ENCODE peak calls at places on chromosome 5, in ten cellular contexts. V is AG09309, R is heart right ventricle, K is tibial artery, B is body of pancreas, N is foreskin fibroblast, I is IMR-90, X is SK-N-SH, Z is left ventricle myocardium inferior, P is breast epithelium. Y is an unnamed sample.
A peak's percentile ranks its signal among the peaks of the same experiment; 100 is the strongest.

GRCh38 chr5:141919218-141920129 is 4.2 kb upstream of the DELE1 start:
- DNase-seq in V (no peak), R (no peak), K (no peak), B (no peak), N (no peak), I (no peak), X (no peak), Z (no peak), P (no peak), Y (no peak)

GRCh38 chr5:56986631-56986957 is 34.7 kb upstream of the MIER3 start:
- DNase-seq in V (no peak), R (no peak), K (no peak), B (no peak), N (no peak), I (no peak), X (no peak), Z (no peak), P (no peak), Y (no peak)

GRCh38 chr5:60883229-60883628 is 39.2 kb upstream of the ELOVL7 start:
- DNase-seq in V (no peak), R (no peak), K (no peak), B (no peak), N (no peak), I (no peak), X (peak; percentile 22), Z (no peak), P (no peak), Y (peak; percentile 8)

GRCh38 chr5:131328536-131329186 is 64.8 kb downstream of the CDC42SE2 start:
- DNase-seq in V (no peak), R (no peak), K (no peak), B (no peak), N (peak; percentile 47), I (peak; percentile 77), X (no peak), Z (no peak), P (no peak), Y (peak; percentile 41)

GRCh38 chr5:85614482-85614881 is 1003.3 kb upstream of the COX7C start:
- DNase-seq in V (no peak), R (no peak), K (no peak), B (no peak), N (no peak), I (no peak), X (no peak), Z (no peak), P (no peak), Y (no peak)

GRCh38 chr5:159385994-159386711 is 55.9 kb upstream of the IL12B start:
- DNase-seq in V (no peak), R (no peak), K (no peak), B (no peak), N (no peak), I (no peak), X (no peak), Z (no peak), P (no peak), Y (no peak)

GRCh38 chr5:33761139-33761538 is 130.7 kb downstream of the ADAMTS12 start:
- DNase-seq in V (no peak), R (no peak), K (no peak), B (no peak), N (peak; percentile 38), I (peak; percentile 37), X (no peak), Z (no peak), P (no peak), Y (no peak)

GRCh38 chr5:32030686-32031478 is 143.2 kb downstream of the GOLPH3 start:
- DNase-seq in V (no peak), R (no peak), K (no peak), B (no peak), N (peak; percentile 28), I (peak; percentile 32), X (no peak), Z (no peak), P (no peak), Y (no peak)

GRCh38 chr5:80128129-80128528 is 93.0 kb downstream of the THBS4 start:
- DNase-seq in V (no peak), R (no peak), K (no peak), B (no peak), N (no peak), I (no peak), X (peak; percentile 36), Z (no peak), P (no peak), Y (peak; percentile 21)

GRCh38 chr5:181260720-181261319 is at the start of gene TRIM52:
- DNase-seq in V (peak; percentile 61), R (peak; percentile 93), K (peak; percentile 89), B (peak; percentile 91), N (peak; percentile 91), I (peak; percentile 87), X (peak; percentile 88), Z (peak; percentile 92), P (peak; percentile 75), Y (peak; percentile 86)

GRCh38 chr5:128487041-128487440 is 51.0 kb downstream of the FBN2 start:
- DNase-seq in V (no peak), R (no peak), K (no peak), B (no peak), N (no peak), I (peak; percentile 38), X (no peak), Z (no peak), P (no peak), Y (no peak)

GRCh38 chr5:68408345-68408871 is 192.9 kb downstream of the PIK3R1 start:
- DNase-seq in V (no peak), R (no peak), K (no peak), B (no peak), N (no peak), I (no peak), X (no peak), Z (no peak), P (no peak), Y (no peak)

DNA sequence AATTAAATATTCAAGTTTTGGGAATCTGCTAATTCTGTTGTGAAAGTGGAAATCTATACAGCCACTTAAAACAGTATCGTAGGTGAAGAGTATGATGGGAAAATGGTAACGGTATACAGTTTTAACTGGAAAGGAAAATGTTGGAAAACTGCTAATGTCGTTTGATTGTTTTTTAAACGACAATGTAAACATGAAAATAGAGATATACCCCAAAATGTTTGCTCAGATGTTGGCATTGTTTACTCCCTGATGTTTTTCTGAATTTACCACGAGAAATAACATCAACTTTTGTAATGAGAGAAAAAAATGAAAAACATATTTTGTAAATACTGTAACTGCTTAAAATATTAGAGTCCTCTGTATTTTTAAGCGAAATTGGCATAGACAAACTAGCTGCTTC is 2.7 kb downstream of the MATR3 start:
- DNase-seq in V (no peak), R (no peak), K (no peak), B (no peak), N (no peak), I (no peak), X (no peak), Z (no peak), P (no peak), Y (no peak)
- H3K4me3 ChIP-seq in V (no peak overlapping the region), R (no peak overlapping the region), K (peak overlapping the region; percentile 76), B (no peak overlapping the region), N (peak overlapping the region; percentile 99), I (no peak overlapping the region), X (no peak overlapping the region), Z (peak overlapping the region; percentile 92), P (no peak overlapping the region), Y (peak overlapping the region; percentile 13)

GRCh38 chr5:45261125-45261524 is 435.1 kb downstream of the HCN1 start:
- DNase-seq in V (no peak), R (no peak), K (no peak), B (no peak), N (no peak), I (no peak), X (no peak), Z (no peak), P (no peak), Y (no peak)
- TF ChIP-seq CTCF in V (no peak), R (no peak), K (no peak), B (no peak), N (no peak), I (no peak), X (no peak), Z (no peak), P (no peak), Y (no peak)

DNA sequence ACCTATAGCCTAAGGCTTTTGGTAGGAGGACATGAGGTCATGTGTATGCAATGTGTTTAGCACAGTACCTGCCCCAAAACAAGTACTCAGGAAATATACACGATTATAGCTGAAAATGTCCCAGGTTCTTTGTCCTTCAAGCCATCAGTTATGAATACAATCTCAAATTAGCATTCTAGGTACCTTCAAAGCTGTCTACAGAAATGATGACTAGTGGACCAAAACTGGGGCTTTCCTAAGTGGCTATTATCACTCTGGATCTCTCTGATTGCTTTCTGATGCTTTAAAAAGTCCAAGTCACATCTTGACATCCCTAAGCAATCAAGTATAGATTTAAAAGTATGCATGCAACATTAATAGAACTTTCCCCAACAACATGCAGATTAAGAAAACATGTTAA is 93.0 kb upstream of the SLIT3 start:
- DNase-seq in V (no peak), R (no peak), K (no peak), B (no peak), N (no peak), I (no peak), X (no peak), Z (no peak), P (no peak), Y (no peak)
- H3K4me3 ChIP-seq in V (no peak overlapping the region), R (no peak overlapping the region), K (no peak overlapping the region), B (no peak overlapping the region), N (no peak overlapping the region), I (no peak overlapping the region), X (no peak overlapping the region), Z (no peak overlapping the region), P (no peak overlapping the region), Y (no peak overlapping the region)

GRCh38 chr5:54162184-54162583 is 148.2 kb downstream of the ARL15 start:
- DNase-seq in V (no peak), R (no peak), K (no peak), B (no peak), N (no peak), I (no peak), X (no peak), Z (no peak), P (no peak), Y (no peak)

GRCh38 chr5:54160329-54160728 is 150.0 kb downstream of the ARL15 start:
- DNase-seq in V (no peak), R (no peak), K (no peak), B (no peak), N (no peak), I (peak; percentile 13), X (no peak), Z (no peak), P (no peak), Y (no peak)

GRCh38 chr5:54159837-54160215 is 150.5 kb downstream of the ARL15 start:
- DNase-seq in V (no peak), R (no peak), K (no peak), B (no peak), N (no peak), I (no peak), X (no peak), Z (no peak), P (no peak), Y (peak; percentile 67)

DNA sequence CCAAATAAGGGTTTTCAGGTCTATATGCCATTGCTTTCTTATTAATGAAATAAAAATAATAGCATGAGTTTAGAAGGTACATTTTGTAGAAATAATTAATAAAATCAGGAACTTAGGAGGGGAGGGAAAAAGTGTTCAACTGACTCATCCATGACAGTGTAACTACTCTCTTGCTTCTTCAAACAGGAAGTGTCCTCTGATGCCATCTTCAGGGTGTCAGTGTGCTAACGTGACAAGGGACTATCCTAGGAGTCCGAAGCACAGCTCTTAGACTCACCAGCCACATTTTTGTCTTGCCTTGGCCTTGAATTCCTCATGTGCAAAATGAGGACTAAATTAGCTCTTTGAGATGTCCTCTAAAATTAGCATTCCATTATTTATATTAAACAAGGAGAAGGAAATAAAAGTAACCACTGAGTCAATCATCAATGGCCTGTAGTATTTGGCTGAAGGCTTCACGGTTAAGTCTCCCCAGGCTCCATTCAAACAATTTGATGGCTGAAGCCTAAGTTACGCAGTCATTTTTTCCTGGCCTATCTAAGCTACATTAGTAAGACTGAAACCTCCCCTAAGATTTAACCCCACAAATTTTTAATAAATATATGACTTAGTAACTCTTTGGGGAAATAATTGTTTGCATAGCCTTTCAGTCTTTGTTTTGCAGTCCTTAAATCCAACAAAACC is 151.1 kb downstream of the ARL15 start:
- DNase-seq in V (no peak), R (no peak), K (no peak), B (no peak), N (no peak), I (peak; percentile 69), X (no peak), Z (no peak), P (no peak), Y (no peak)
- TF ChIP-seq CTCF in V (no peak), R (no peak), K (no peak), B (no peak), N (no peak), I (no peak), X (no peak), Z (no peak), P (no peak), Y (no peak)

Y was measured in fibroblast of the aortic adventitia.